ENCODE peak calls at places on chromosomes 12 and 14, in four cellular contexts. Z is A549, J is mammary epithelial cell, A is mucosa of descending colon. T is an unnamed sample.
A peak's percentile ranks its signal among the peaks of the same experiment; 100 is the strongest.

GRCh38 chr12:102063066-102063465 is 1.3 kb upstream of the WASHC3 start:
- DNase-seq in Z (no peak), J (no peak), A (no peak), T (no peak)

GRCh38 chr14:105913221-105913620 is 386.8 kb downstream of the TMEM121 start:
- DNase-seq in Z (no peak), A (no peak), J (no peak), T (no peak)

GRCh38 chr12:130461868-130462557 is 124.3 kb downstream of the PIWIL1 start:
- DNase-seq in A (no peak), J (no peak), Z (no peak), T (no peak)

GRCh38 chr12:100404769-100405407 is 48.0 kb downstream of the SLC17A8 start:
- DNase-seq in J (peak; percentile 10), Z (no peak), A (no peak), T (no peak)

GRCh38 chr12:93514853-93515252 is 47.5 kb downstream of the MRPL42 start:
- DNase-seq in A (no peak), J (peak; percentile 27), Z (no peak), T (no peak)

GRCh38 chr14:101237241-101237616 is 324.1 kb upstream of the DIO3 start:
- DNase-seq in A (no peak), Z (no peak), J (no peak), T (peak; percentile 4)

GRCh38 chr14:104975481-104976197 is 2.5 kb downstream of the AHNAK2 start:
- DNase-seq in Z (no peak), A (peak; percentile 7), J (no peak), T (peak; percentile 59)

GRCh38 chr14:60125918-60126317 is 34.2 kb downstream of the PCNX4 start:
- DNase-seq in Z (no peak), J (no peak), A (no peak), T (no peak)

GRCh38 chr12:46556105-46556559 is 183.6 kb upstream of the SLC38A2 start:
- DNase-seq in A (no peak), Z (peak; percentile 19), J (peak; percentile 89), T (no peak)

GRCh38 chr12:68824597-68825250 is 16.7 kb downstream of the MDM2 start:
- DNase-seq in Z (no peak), A (no peak), J (no peak), T (no peak)

GRCh38 chr14:71665157-71665556 is 267.1 kb upstream of the RGS6 start:
- DNase-seq in A (no peak), J (peak; percentile 50), Z (no peak), T (no peak)

GRCh38 chr14:58501214-58501816 is 73.8 kb downstream of the KIAA0586 start:
- DNase-seq in Z (peak; percentile 21), J (peak; percentile 38), A (peak; percentile 21), T (no peak)

GRCh38 chr14:23561873-23562821 is 5.4 kb downstream of the AP1G2 start:
- DNase-seq in Z (no peak), A (no peak), J (peak; percentile 84), T (no peak)

GRCh38 chr14:105989746-105990302 is 463.4 kb downstream of the TMEM121 start:
- DNase-seq in Z (no peak), J (no peak), A (no peak), T (no peak)

GRCh38 chr14:73059326-73059725 is 992 bp downstream of the RBM25 start:
- DNase-seq in J (no peak), A (no peak), Z (peak; percentile 33), T (no peak)

GRCh38 chr12:45075575-45076282 is 24.8 kb upstream of the DBX2 start:
- DNase-seq in A (no peak), Z (no peak), J (no peak), T (no peak)

GRCh38 chr12:49496417-49497360 is 42.1 kb upstream of the KCNH3 start:
- DNase-seq in A (no peak), Z (no peak), J (no peak), T (no peak)

GRCh38 chr14:91366749-91367148 is 50.9 kb downstream of the CCDC88C start:
- DNase-seq in Z (no peak), A (no peak), J (no peak), T (no peak)

GRCh38 chr12:122336015-122336946 is 70.0 kb upstream of the VPS33A start:
- DNase-seq in J (no peak), Z (peak; percentile 38), A (peak; percentile 39), T (peak; percentile 34)

GRCh38 chr14:34920339-34920738 is 45.2 kb upstream of the BAZ1A start:
- DNase-seq in J (no peak), Z (peak; percentile 13), A (no peak), T (no peak)

GRCh38 chr14:50116221-50116956 is at the start of gene VCPKMT:
- DNase-seq in J (peak; percentile 88), Z (peak; percentile 76), A (peak; percentile 97), T (peak; percentile 96)

GRCh38 chr14:29668201-29668600 is 259.4 kb downstream of the PRKD1 start:
- DNase-seq in Z (no peak), J (no peak), A (no peak), T (no peak)

GRCh38 chr14:33714527-33715222 is 236.2 kb downstream of the EGLN3 start:
- DNase-seq in Z (no peak), A (no peak), J (no peak), T (no peak)

GRCh38 chr12:96360550-96360949 is 39.7 kb downstream of the CDK17 start:
- DNase-seq in A (no peak), Z (no peak), J (no peak), T (no peak)

GRCh38 chr12:120012067-120012621 is 23.1 kb downstream of the BICDL1 start:
- DNase-seq in J (peak; percentile 34), Z (peak; percentile 67), A (no peak), T (peak; percentile 77)

GRCh38 chr14:89550761-89551283 is 133.8 kb upstream of the FOXN3 start:
- DNase-seq in Z (no peak), A (no peak), J (no peak), T (no peak)

GRCh38 chr12:52865090-52865944 is 16.5 kb upstream of the KRT78 start:
- DNase-seq in Z (peak; percentile 94), A (peak; percentile 79), J (peak; percentile 63), T (no peak)

GRCh38 chr12:118986043-118986442 is 4.7 kb downstream of the SRRM4 start:
- DNase-seq in J (no peak), Z (no peak), A (no peak), T (no peak)

GRCh38 chr12:54036620-54037359 is 3.9 kb downstream of the HOXC5 start:
- DNase-seq in Z (peak; percentile 56), A (no peak), J (peak; percentile 71), T (no peak)

GRCh38 chr14:43135877-43136411 is 1371.1 kb downstream of the FSCB start:
- DNase-seq in A (no peak), Z (no peak), J (no peak), T (no peak)

GRCh38 chr14:102525213-102526143 is 15.9 kb upstream of the ANKRD9 start:
- DNase-seq in A (peak; percentile 65), J (peak; percentile 71), Z (no peak), T (peak; percentile 53)

GRCh38 chr12:30753233-30753632 is 1.5 kb downstream of the CAPRIN2 start:
- DNase-seq in A (no peak), J (peak; percentile 13), Z (peak; percentile 40), T (peak; percentile 17)

GRCh38 chr14:31239673-31240072 is 32.1 kb upstream of the HECTD1 start:
- DNase-seq in A (no peak), J (no peak), Z (no peak), T (no peak)

GRCh38 chr12:56593909-56594621 is 36.1 kb downstream of the BAZ2A start:
- DNase-seq in J (peak; percentile 59), A (peak; percentile 55), Z (peak; percentile 78), T (peak; percentile 34)

GRCh38 chr14:51182166-51182565 is 57.9 kb upstream of the TMX1 start:
- DNase-seq in A (no peak), Z (no peak), J (peak; percentile 17), T (no peak)

GRCh38 chr12:124391340-124392261 is 96.7 kb downstream of the RFLNA start:
- DNase-seq in A (peak; percentile 73), Z (no peak), J (no peak), T (peak; percentile 34)

GRCh38 chr12:40099423-40099853 is 6.4 kb downstream of the SLC2A13 start:
- DNase-seq in A (peak; percentile 71), J (no peak), Z (peak; percentile 7), T (no peak)

GRCh38 chr14:23569443-23570151 is 2.0 kb upstream of the AP1G2 start:
- DNase-seq in J (peak; percentile 43), Z (no peak), A (no peak), T (no peak)

GRCh38 chr12:23504641-23505399 is 444.6 kb downstream of the SOX5 start:
- DNase-seq in Z (no peak), J (no peak), A (no peak), T (no peak)

DNA sequence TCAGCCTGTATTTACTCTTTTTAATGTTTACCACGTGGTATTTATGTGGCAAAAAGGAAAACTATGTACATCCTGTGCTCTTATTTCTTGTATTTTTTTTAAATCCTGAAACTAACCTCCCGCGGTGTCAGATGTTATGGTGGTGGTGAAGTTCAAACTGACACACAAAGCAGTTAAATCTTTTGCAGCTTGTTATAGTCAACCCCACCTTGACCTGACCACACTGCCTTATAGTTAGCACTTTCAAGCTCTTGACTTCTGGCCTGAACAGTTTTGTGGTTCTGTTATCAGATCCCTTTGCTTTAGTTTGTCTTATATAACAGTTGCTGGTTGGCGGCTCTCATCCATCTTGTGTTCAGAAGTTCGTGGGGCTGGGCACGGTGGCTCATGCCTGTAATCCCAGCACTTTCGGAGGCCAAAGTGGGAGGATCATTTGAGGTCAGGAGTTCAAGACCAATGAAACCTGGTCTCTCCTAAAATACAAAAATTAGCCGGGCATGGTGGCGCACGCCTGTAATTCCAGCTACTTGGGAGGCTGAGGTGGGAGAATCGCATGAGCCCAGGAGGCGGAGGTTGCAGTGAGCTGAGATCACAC is 2.1 kb downstream of the UNG start:
- DNase-seq in J (no peak), Z (no peak), A (no peak), T (no peak)
- H3K4me3 ChIP-seq in J (peak overlapping the region; percentile 90), Z (peak overlapping the region; percentile 91), A (no peak overlapping the region), T (no peak overlapping the region)

GRCh38 chr12:59087691-59088090 is 167.4 kb upstream of the LRIG3 start:
- DNase-seq in A (no peak), J (no peak), Z (no peak), T (no peak)
- H3K4me1 ChIP-seq in A (peaks cover 2% of the 10 kb centered on the region), J (peaks cover 12% of the 10 kb centered on the region), Z (no peaks in the 10 kb centered on the region), T (no peaks in the 10 kb centered on the region)

GRCh38 chr12:106903241-106903950 is 52.3 kb upstream of the TMEM263 start:
- DNase-seq in Z (peak; percentile 87), A (peak; percentile 93), J (peak; percentile 59), T (peak; percentile 75)
- H3K4me3 ChIP-seq in Z (peak overlapping the region; percentile 42), A (no peak overlapping the region), J (peak overlapping the region; percentile 40), T (peak overlapping the region; percentile 38)

GRCh38 chr12:103930787-103931536 is 752 bp downstream of the HSP90B1 start:
- DNase-seq in A (peak; percentile 39), Z (no peak), J (peak; percentile 34), T (no peak)
- H3K4me1 ChIP-seq in A (peaks cover 18% of the 10 kb centered on the region), Z (peaks cover 32% of the 10 kb centered on the region), J (peaks cover 30% of the 10 kb centered on the region), T (peaks cover 48% of the 10 kb centered on the region)

DNA sequence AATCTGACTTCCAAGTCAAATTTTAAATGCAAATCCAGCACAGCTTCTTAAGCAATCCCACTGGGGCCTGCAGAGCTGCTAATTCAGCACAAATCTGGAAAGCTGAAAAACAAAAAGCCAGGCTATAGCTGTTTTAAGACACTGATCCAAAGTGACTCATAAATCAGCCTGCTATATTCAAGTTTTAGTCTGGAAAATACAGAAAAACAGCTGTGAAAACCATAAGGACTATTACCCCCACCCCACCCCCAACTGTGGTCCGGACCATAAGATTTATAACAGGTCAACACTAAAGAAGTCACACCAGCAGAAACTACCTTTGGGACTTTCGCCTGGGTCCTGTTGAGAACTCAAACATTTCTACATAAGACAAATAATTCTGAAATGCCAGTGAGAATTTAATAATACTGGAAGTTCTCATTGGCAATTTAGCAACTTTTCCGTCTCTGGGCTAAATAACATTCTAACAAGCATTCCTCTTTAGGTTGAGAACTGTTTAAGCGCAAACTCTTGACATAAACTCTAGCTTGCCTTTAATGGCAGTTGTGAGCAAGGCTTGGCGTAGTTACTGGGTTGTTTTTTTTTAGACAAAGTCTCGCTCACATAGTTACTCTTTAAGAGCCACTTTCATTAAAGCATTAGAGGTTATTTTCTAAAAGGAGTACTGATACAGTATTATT is 3.3 kb downstream of the LRIG3 start:
- DNase-seq in Z (no peak), J (peak; percentile 58), A (peak; percentile 65), T (no peak)
- H3K4me3 ChIP-seq in Z (no peak overlapping the region), J (peak overlapping the region; percentile 78), A (no peak overlapping the region), T (no peak overlapping the region)

T was measured in CD8-positive, alpha-beta T cell.